ENCODE peak calls at places on chromosomes 3 and 15, in four cellular contexts. W, N, J and D are unnamed samples. For H3K27me3, the result is how much of the 10 kb centered on the place peaks cover.

GRCh38 chr15:20340931-20341661 is 200.5 kb downstream of the GOLGA6L6 start:
- DNase-seq in W (no peak), N (peak), J (peak), D (no peak)

GRCh38 chr3:184133840-184134745 is 1.1 kb upstream of the EIF2B5 start:
- DNase-seq in W (peak), N (peak), J (peak), D (no peak)

GRCh38 chr3:105173972-105174371 is 192.7 kb upstream of the ALCAM start:
- DNase-seq in W (no peak), N (no peak), J (no peak), D (no peak)

GRCh38 chr3:98114264-98114663 is 16.3 kb upstream of the OR5H1 start:
- DNase-seq in W (no peak), N (no peak), J (no peak), D (no peak)

GRCh38 chr15:35705030-35705884 is 159.3 kb upstream of the DPH6 start:
- DNase-seq in W (no peak), N (no peak), J (no peak), D (no peak)

GRCh38 chr3:58237940-58238681 is 519 bp downstream of the ABHD6 start:
- DNase-seq in W (peak), N (peak), J (peak), D (no peak)

GRCh38 chr3:143974181-143974876 is 2.7 kb downstream of the DIPK2A start:
- DNase-seq in W (no peak), N (no peak), J (no peak), D (no peak)

GRCh38 chr3:32278714-32279113 is 40.2 kb downstream of the CMTM8 start:
- DNase-seq in W (peak), N (peak), J (no peak), D (no peak)

GRCh38 chr3:53845103-53845880 is 927 bp downstream of the CHDH start:
- DNase-seq in W (peak), N (peak), J (peak), D (no peak)

GRCh38 chr3:34948431-34948971 is 690.8 kb upstream of the ARPP21 start:
- DNase-seq in W (no peak), N (no peak), J (no peak), D (no peak)

GRCh38 chr15:74620636-74621545 is 5.3 kb downstream of the CLK3 start:
- DNase-seq in W (peak), N (peak), J (peak), D (no peak)

GRCh38 chr15:37891754-37892368 is 42.6 kb upstream of the TMCO5A start:
- DNase-seq in W (peak), N (peak), J (peak), D (no peak)

GRCh38 chr15:66704783-66705113 is 2.7 kb downstream of the SMAD6 start:
- DNase-seq in W (no peak), N (peak), J (peak), D (no peak)

GRCh38 chr3:142888099-142888483 is 792 bp downstream of the PCOLCE2 start:
- DNase-seq in W (no peak), N (peak), J (peak), D (no peak)

GRCh38 chr15:78355185-78355584 is 15.0 kb downstream of the CRABP1 start:
- DNase-seq in W (no peak), N (no peak), J (no peak), D (no peak)

GRCh38 chr3:120452816-120453215 is 2.0 kb upstream of the FSTL1 start:
- DNase-seq in W (no peak), N (no peak), J (no peak), D (no peak)

GRCh38 chr3:71310595-71311319 is 272.8 kb downstream of the FOXP1 start:
- DNase-seq in W (peak), N (no peak), J (peak), D (no peak)

GRCh38 chr3:123684636-123685035 is 99.8 kb upstream of the HACD2 start:
- DNase-seq in W (no peak), N (no peak), J (no peak), D (no peak)

GRCh38 chr15:51577907-51578306 is 44.7 kb downstream of the DMXL2 start:
- DNase-seq in W (no peak), N (no peak), J (no peak), D (no peak)

GRCh38 chr3:145639207-145639606 is 521.8 kb downstream of the PLOD2 start:
- DNase-seq in W (no peak), N (no peak), J (no peak), D (no peak)

GRCh38 chr3:145639880-145640279 is 521.1 kb downstream of the PLOD2 start:
- DNase-seq in W (no peak), N (no peak), J (no peak), D (no peak)

DNA sequence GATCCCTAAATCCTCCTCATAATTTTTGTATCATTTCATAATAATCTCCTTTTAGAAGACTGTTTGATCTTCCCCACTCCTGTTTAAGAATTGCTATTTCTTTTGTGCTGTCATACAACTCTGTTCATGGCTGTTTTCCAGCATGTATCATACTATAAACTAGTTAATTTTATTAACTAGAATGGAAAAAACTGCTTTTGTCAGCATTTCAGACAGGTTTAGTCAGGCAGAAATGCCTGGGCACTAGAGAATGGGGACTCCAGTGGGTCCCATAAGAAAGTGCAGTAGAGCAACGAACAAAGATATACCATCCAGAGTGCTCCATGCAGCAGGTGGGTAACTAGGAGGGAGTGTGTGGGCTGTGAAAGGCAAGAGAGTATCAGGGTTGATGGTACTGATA is 523.9 kb downstream of the PLOD2 start:
- DNase-seq in W (no peak), N (no peak), J (no peak), D (no peak)
- TF ChIP-seq CTCF in W (no peak), N (no peak), J (no peak), D (no peak)

GRCh38 chr15:89379818-89380217 is 45.2 kb upstream of the POLG start:
- DNase-seq in W (no peak), N (peak), J (no peak), D (no peak)
- H3K27me3 ChIP-seq in W (half or more), N (under half), J (under half), D (half or more)

GRCh38 chr15:90482124-90483011 is 47.4 kb upstream of the CRTC3 start:
- DNase-seq in W (peak), N (peak), J (peak), D (no peak)
- TF ChIP-seq CTCF in W (peak), N (peak), J (peak), D (peak)

DNA sequence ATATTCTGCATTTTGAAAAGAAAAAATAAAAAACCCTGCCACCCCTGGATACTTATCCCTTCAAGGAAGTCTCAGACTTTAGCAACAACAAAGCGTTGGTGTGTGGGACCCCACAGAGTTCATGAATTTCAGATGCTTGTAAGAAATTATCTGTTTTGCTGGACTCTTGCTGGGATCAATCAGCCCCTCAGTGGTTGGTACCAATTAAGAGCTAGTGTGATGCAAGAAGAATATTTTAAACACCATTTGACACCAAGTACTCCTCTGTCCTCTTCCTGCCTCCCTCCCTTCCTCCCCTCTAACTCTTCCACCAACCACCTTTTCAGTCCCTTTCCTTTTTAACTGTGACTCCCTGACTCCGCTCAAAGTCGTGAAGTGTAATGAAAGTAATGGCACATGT is 51.5 kb downstream of the SST start:
- DNase-seq in W (no peak), N (no peak), J (no peak), D (no peak)
- H3K27me3 ChIP-seq in W (under half), N (half or more), J (under half), D (under half)